ENCODE peak calls at places on chromosomes 7 and 10, in eight cellular contexts. B is sigmoid colon; W is CD4-positive, alpha-beta memory T cell; I is breast epithelium; X is substantia nigra; L is adrenal gland; V is neural progenitor cell; T is A549. R is an unnamed sample.

GRCh38 chr7:85041599-85042216 is 145.1 kb downstream of the SEMA3D start:
- DNase-seq in V (peak), W (no peak), B (no peak), I (peak), L (peak), X (no peak), T (peak), R (peak)

GRCh38 chr10:46270086-46270811 is 16.5 kb upstream of the ANTXRL start:
- DNase-seq in B (no peak), I (peak), V (no peak), X (no peak), T (no peak), L (peak), W (no peak), R (no peak)

GRCh38 chr10:82981137-82981723 is 1106.2 kb downstream of the NRG3 start:
- DNase-seq in B (no peak), X (no peak), T (no peak), I (no peak), W (no peak), V (no peak), L (no peak), R (no peak)

GRCh38 chr10:67306588-67307205 is 380.9 kb downstream of the LRRTM3 start:
- DNase-seq in X (no peak), B (no peak), V (peak), I (no peak), L (no peak), T (peak), W (no peak), R (no peak)

GRCh38 chr7:96667026-96667425 is 42.6 kb downstream of the SEM1 start:
- DNase-seq in T (no peak), X (no peak), I (no peak), W (no peak), B (no peak), V (no peak), L (no peak), R (no peak)

GRCh38 chr7:36736090-36736826 is 12.0 kb upstream of the AOAH start:
- DNase-seq in L (no peak), B (no peak), T (no peak), I (no peak), V (no peak), X (no peak), W (no peak), R (no peak)

GRCh38 chr7:153550173-153550572 is 502.0 kb upstream of the DPP6 start:
- DNase-seq in T (no peak), L (no peak), X (no peak), I (no peak), B (no peak), V (no peak), W (no peak), R (no peak)

GRCh38 chr7:102933763-102934162 is 21.0 kb downstream of the LRRC17 start:
- DNase-seq in X (peak), W (no peak), T (no peak), L (peak), I (peak), V (peak), B (peak), R (no peak)

GRCh38 chr7:24882989-24883631 is 96.9 kb downstream of the OSBPL3 start:
- DNase-seq in W (no peak), V (no peak), X (no peak), B (peak), T (no peak), L (no peak), I (no peak), R (no peak)

GRCh38 chr7:106022193-106022821 is 59.2 kb downstream of the CDHR3 start:
- DNase-seq in B (no peak), I (no peak), L (no peak), V (no peak), X (no peak), T (no peak), W (peak), R (no peak)

GRCh38 chr7:155576416-155576815 is 30.1 kb upstream of the CNPY1 start:
- DNase-seq in L (no peak), I (no peak), X (no peak), V (no peak), T (no peak), W (no peak), B (peak), R (no peak)

GRCh38 chr7:131194070-131194865 is 133.4 kb upstream of the MKLN1 start:
- DNase-seq in L (no peak), V (no peak), X (no peak), W (no peak), B (no peak), I (no peak), T (no peak), R (no peak)

GRCh38 chr7:158409120-158409519 is 178.5 kb downstream of the PTPRN2 start:
- DNase-seq in B (no peak), I (no peak), L (no peak), V (no peak), T (no peak), X (no peak), W (no peak), R (no peak)

GRCh38 chr10:132234860-132235259 is 48.1 kb downstream of the DPYSL4 start:
- DNase-seq in V (no peak), I (no peak), T (no peak), L (no peak), W (no peak), B (no peak), X (no peak), R (no peak)

GRCh38 chr10:133334495-133335237 is 2.0 kb downstream of the CALY start:
- DNase-seq in X (no peak), T (peak), B (no peak), V (peak), I (no peak), W (no peak), L (no peak), R (no peak)

GRCh38 chr10:57964371-57964770 is 303.3 kb downstream of the IPMK start:
- DNase-seq in I (peak), L (peak), X (peak), B (no peak), T (peak), V (no peak), W (no peak), R (no peak)

GRCh38 chr7:149501651-149502050 is 4.0 kb upstream of the ZNF746 start:
- DNase-seq in B (no peak), W (no peak), V (no peak), L (no peak), I (no peak), T (no peak), X (no peak), R (no peak)

GRCh38 chr10:23114228-23114850 is 19.0 kb downstream of the MSRB2 start:
- DNase-seq in X (no peak), I (no peak), V (no peak), L (no peak), W (no peak), T (no peak), B (no peak), R (no peak)

GRCh38 chr10:103265712-103266329 is 11.1 kb upstream of the INA start:
- DNase-seq in X (no peak), L (peak), W (peak), T (peak), V (peak), B (no peak), I (no peak), R (peak)

GRCh38 chr10:84026821-84027257 is 112.5 kb upstream of the GHITM start:
- DNase-seq in T (peak), X (no peak), L (no peak), V (peak), I (no peak), B (no peak), W (no peak), R (peak)

GRCh38 chr10:28858641-28859040 is 181.3 kb downstream of the BAMBI start:
- DNase-seq in V (no peak), I (no peak), B (no peak), W (no peak), L (no peak), T (no peak), X (no peak), R (no peak)

GRCh38 chr7:75650062-75650461 is 88.7 kb downstream of the HIP1 start:
- DNase-seq in W (no peak), B (no peak), V (peak), I (no peak), X (no peak), T (peak), L (peak), R (no peak)

GRCh38 chr7:80748302-80749042 is 110.0 kb downstream of the CD36 start:
- DNase-seq in X (no peak), I (no peak), L (no peak), V (no peak), W (no peak), B (no peak), T (no peak), R (no peak)

GRCh38 chr7:85068796-85069195 is 118.1 kb downstream of the SEMA3D start:
- DNase-seq in X (no peak), L (no peak), I (no peak), W (no peak), T (peak), V (no peak), B (no peak), R (no peak)

GRCh38 chr10:114320249-114321116 is 81.4 kb downstream of the VWA2 start:
- DNase-seq in X (no peak), V (no peak), T (peak), B (no peak), I (no peak), W (no peak), L (no peak), R (no peak)

GRCh38 chr7:83119002-83119358 is 43.7 kb downstream of the PCLO start:
- DNase-seq in T (no peak), V (no peak), B (no peak), L (no peak), I (no peak), W (no peak), X (no peak), R (no peak)

GRCh38 chr10:131198401-131198800 is 113.1 kb downstream of the TCERG1L start:
- DNase-seq in X (no peak), L (peak), B (no peak), I (no peak), V (no peak), W (no peak), T (no peak), R (no peak)

GRCh38 chr7:30596043-30596641 is 1.5 kb downstream of the GARS1 start:
- DNase-seq in L (no peak), X (no peak), T (peak), V (peak), B (no peak), I (no peak), W (no peak), R (no peak)

GRCh38 chr10:5961405-5962100 is 15.8 kb downstream of the IL15RA start:
- DNase-seq in B (peak), T (no peak), L (no peak), W (no peak), V (no peak), I (peak), X (no peak), R (no peak)

GRCh38 chr10:133393401-133394063 is 425 bp upstream of the MTG1 start:
- DNase-seq in T (no peak), X (no peak), W (no peak), I (no peak), V (no peak), L (no peak), B (peak), R (no peak)

GRCh38 chr7:51326646-51327286 is 10.2 kb upstream of the COBL start:
- DNase-seq in L (no peak), W (no peak), V (peak), X (no peak), B (no peak), I (no peak), T (no peak), R (no peak)

GRCh38 chr7:50304911-50305621 is 550 bp downstream of the IKZF1 start:
- DNase-seq in V (peak), I (no peak), B (no peak), X (no peak), L (no peak), T (no peak), W (peak), R (no peak)

GRCh38 chr7:96253441-96253840 is 68.5 kb downstream of the SLC25A13 start:
- DNase-seq in T (no peak), B (no peak), V (no peak), L (no peak), X (no peak), W (no peak), I (no peak), R (no peak)

GRCh38 chr7:47672267-47672920 is 90.5 kb upstream of the TNS3 start:
- DNase-seq in I (no peak), V (no peak), B (no peak), W (no peak), T (no peak), L (no peak), X (no peak), R (no peak)

GRCh38 chr10:130820880-130821482 is 490.5 kb downstream of the TCERG1L start:
- DNase-seq in T (no peak), V (no peak), X (no peak), B (no peak), W (no peak), I (no peak), L (no peak), R (no peak)

GRCh38 chr10:93149761-93150160 is 76.1 kb downstream of the CYP26A1 start:
- DNase-seq in B (no peak), W (no peak), T (no peak), I (peak), V (no peak), L (no peak), X (no peak), R (no peak)

GRCh38 chr7:137539111-137539715 is 195.7 kb upstream of the PTN start:
- DNase-seq in I (no peak), W (no peak), T (no peak), L (no peak), B (no peak), V (no peak), X (no peak), R (no peak)

GRCh38 chr10:121460733-121461132 is 137.5 kb downstream of the FGFR2 start:
- DNase-seq in T (no peak), I (no peak), V (no peak), X (no peak), W (no peak), L (no peak), B (no peak), R (no peak)

GRCh38 chr10:72598769-72599701 is 26.8 kb downstream of the MICU1 start:
- DNase-seq in V (peak), L (no peak), B (no peak), T (no peak), W (no peak), X (no peak), I (no peak), R (no peak)
- H3K27ac ChIP-seq in V (peak), L (no peak), B (no peak), T (no peak), W (no peak), X (no peak), I (no peak), R (no peak)

DNA sequence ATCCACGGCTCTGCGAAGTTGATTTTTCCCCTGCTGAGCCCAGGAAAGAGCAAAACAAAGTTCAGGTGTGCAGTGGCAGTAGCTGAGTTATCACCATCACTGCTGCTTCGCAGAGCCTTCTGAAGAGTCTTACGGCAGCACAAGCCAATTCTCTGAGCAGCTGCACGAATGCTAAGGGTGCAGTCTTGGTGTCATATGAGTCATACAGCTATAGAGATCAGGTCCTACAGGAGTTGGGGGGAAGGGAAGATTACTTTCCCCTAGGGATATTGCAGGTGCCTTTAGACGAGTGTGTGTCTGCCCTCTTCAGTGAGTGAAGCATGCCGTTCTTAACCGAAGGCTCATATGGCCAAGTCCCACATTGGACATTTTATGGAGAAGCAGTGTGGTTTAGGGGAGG is 227.8 kb downstream of the CELF2 start:
- DNase-seq in L (no peak), X (no peak), W (no peak), T (no peak), B (no peak), I (no peak), V (no peak), R (no peak)
- H3K27ac ChIP-seq in L (no peak), X (no peak), W (peak), T (no peak), B (no peak), I (no peak), V (no peak), R (no peak)

GRCh38 chr10:26436848-26437247 is 1.3 kb upstream of the APBB1IP start:
- DNase-seq in B (no peak), L (no peak), W (no peak), I (no peak), X (no peak), V (no peak), T (no peak), R (no peak)

GRCh38 chr10:26438534-26439269 is 561 bp downstream of the APBB1IP start:
- DNase-seq in T (no peak), V (peak), B (peak), W (peak), X (no peak), L (peak), I (no peak), R (peak)

GRCh38 chr10:26435852-26436251 is 2.3 kb upstream of the APBB1IP start:
- DNase-seq in W (no peak), T (no peak), V (no peak), B (no peak), X (no peak), L (no peak), I (no peak), R (no peak)

GRCh38 chr10:26439436-26440090 is 1.4 kb downstream of the APBB1IP start:
- DNase-seq in L (no peak), B (no peak), W (peak), V (no peak), X (no peak), I (no peak), T (no peak), R (no peak)

GRCh38 chr10:26437637-26438461 is at the start of gene APBB1IP:
- DNase-seq in B (peak), I (peak), W (peak), V (peak), X (peak), L (peak), T (no peak), R (peak)
- H3K27ac ChIP-seq in B (peak), I (peak), W (peak), V (no peak), X (peak), L (peak), T (peak), R (peak)

DNA sequence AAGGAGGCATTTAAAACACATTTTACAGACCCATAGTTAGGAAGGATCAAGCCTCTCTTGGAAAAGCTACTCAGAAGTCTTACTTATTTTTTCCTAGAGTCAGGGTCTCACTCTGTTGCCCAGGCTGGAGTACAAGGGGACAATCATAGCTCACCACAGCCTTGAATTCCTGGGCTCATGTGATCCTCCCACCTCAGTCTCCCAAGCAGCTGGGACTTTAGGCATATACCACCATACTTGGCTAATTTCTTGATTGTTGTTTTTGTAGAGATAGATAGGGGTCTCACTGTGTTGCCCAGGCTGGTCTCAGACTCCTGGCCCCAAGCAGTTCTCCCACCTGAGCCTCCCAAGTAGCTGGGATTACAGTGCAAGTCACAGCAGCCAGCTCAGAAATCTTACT is 354.7 kb upstream of the GALNT17 start:
- DNase-seq in X (no peak), L (no peak), V (no peak), I (no peak), B (no peak), T (no peak), W (no peak), R (no peak)
- H3K27ac ChIP-seq in X (no peak), L (no peak), V (no peak), I (peak), B (no peak), T (no peak), W (peak), R (no peak)

DNA sequence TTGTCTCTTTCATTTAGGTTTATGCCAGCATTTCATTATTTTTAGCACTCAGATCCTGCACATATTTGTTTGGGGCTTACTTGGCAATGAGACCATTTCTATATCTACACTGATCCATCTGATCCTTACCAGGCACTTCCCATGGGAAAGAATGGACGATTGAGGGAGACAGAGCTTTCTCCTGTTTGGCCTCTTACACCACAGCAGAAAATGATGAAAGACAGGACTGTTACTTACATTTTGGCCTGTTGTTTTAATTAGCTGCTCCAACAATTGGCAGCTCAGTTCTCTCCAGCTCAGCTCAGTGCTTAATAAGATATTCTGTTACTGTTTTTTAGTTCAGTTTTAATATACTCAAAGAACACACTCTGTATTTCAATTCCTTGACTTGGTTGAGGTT is 77.6 kb upstream of the RSU1 start:
- DNase-seq in T (no peak), L (no peak), W (no peak), X (no peak), B (no peak), I (no peak), V (no peak), R (no peak)
- H3K27ac ChIP-seq in T (no peak), L (no peak), W (no peak), X (no peak), B (no peak), I (no peak), V (no peak), R (no peak)

DNA sequence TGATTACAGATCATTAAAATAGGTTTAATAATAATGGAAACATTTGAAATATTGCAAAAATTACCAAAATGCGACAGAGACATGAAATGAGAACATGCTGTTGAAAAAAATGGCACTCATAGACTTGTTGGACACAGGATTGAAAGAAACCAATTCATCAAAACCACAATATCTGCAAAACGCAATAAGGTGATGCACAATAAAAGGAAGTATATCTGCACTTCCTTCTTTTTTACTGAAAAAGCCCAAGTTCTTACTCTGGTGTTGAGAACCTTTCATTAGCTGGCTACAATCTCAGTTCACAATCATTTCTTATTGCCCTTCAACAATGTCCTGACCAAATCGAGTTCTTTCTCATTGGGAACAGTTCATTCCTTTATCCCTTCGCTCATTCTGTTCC is 28.7 kb downstream of the TMEM106B start:
- DNase-seq in W (no peak), B (no peak), V (no peak), L (no peak), I (no peak), T (no peak), X (no peak), R (no peak)
- H3K27ac ChIP-seq in W (no peak), B (no peak), V (no peak), L (no peak), I (no peak), T (no peak), X (no peak), R (no peak)

GRCh38 chr7:15557686-15558085 is 4.1 kb downstream of the AGMO start:
- DNase-seq in L (no peak), X (no peak), V (no peak), I (no peak), W (no peak), B (no peak), T (no peak), R (no peak)
- H3K27ac ChIP-seq in L (no peak), X (no peak), V (no peak), I (no peak), W (no peak), B (no peak), T (peak), R (no peak)

GRCh38 chr7:518630-519428 is 817 bp downstream of the PDGFA start:
- DNase-seq in V (peak), I (peak), B (peak), X (peak), T (peak), W (peak), L (peak), R (peak)
- H3K27ac ChIP-seq in V (no peak), I (peak), B (peak), X (peak), T (peak), W (no peak), L (peak), R (peak)